ENCODE peak calls at places on chromosomes 4 and X, in six cellular contexts. X is heart left ventricle, J is right atrium auricular region, M is foreskin fibroblast, C is ACHN, O is GM20000. H is an unnamed sample.

GRCh38 chr4:184385705-184386141 is 88.6 kb downstream of the IRF2 start:
- DNase-seq in X (peak; percentile 80), O (no peak), M (no peak), J (no peak), C (no peak), H (peak; percentile 89)

GRCh38 chrX:45788941-45789348 is 588.3 kb upstream of the DIPK2B start:
- DNase-seq in M (no peak), O (no peak), C (no peak), J (peak; percentile 63), X (peak; percentile 60), H (no peak)

GRCh38 chrX:40871385-40872082 is 136.2 kb upstream of the MED14 start:
- DNase-seq in C (peak; percentile 11), J (no peak), O (peak; percentile 46), M (no peak), X (no peak), H (no peak)

GRCh38 chr4:143241892-143242291 is 57.2 kb downstream of the USP38 start:
- DNase-seq in J (no peak), X (no peak), O (no peak), C (no peak), M (no peak), H (no peak)

GRCh38 chrX:119008122-119008744 is 33.8 kb downstream of the LONRF3 start:
- DNase-seq in M (peak; percentile 12), X (no peak), J (no peak), C (peak; percentile 14), O (peak; percentile 18), H (peak; percentile 28)

GRCh38 chr4:8355306-8355705 is 85.2 kb downstream of the ACOX3 start:
- DNase-seq in M (no peak), X (no peak), J (no peak), O (no peak), C (no peak), H (no peak)

GRCh38 chr4:120406960-120407359 is 340.3 kb upstream of the MAD2L1 start:
- DNase-seq in X (no peak), C (no peak), M (no peak), O (no peak), J (no peak), H (no peak)

GRCh38 chr4:139951051-139951450 is 202.9 kb downstream of the MAML3 start:
- DNase-seq in O (no peak), J (no peak), X (no peak), C (no peak), M (no peak), H (no peak)

GRCh38 chrX:40996886-40997530 is 88.2 kb upstream of the USP9X start:
- DNase-seq in C (peak; percentile 37), J (no peak), O (peak; percentile 8), M (peak; percentile 37), X (no peak), H (peak; percentile 48)

GRCh38 chr4:173420324-173420752 is 21.4 kb upstream of the SCRG1 start:
- DNase-seq in O (peak; percentile 23), C (peak; percentile 24), J (no peak), M (no peak), X (no peak), H (peak; percentile 44)

GRCh38 chr4:168643083-168643795 is 146.4 kb downstream of the PALLD start:
- DNase-seq in C (no peak), X (no peak), J (no peak), O (no peak), M (no peak), H (no peak)

H was measured in NCI-H526.